ENCODE peak calls at places on chromosomes 4 and X, in six cellular contexts. M is sigmoid colon, E is Caki2, K is EL, V is H54, R is DMS53. Q is an unnamed sample.

GRCh38 chr4:107721436-107722090 is 1.5 kb upstream of the PAPSS1 start:
- DNase-seq in M (no peak), E (no peak), K (no peak), V (no peak), R (no peak), Q (no peak)

GRCh38 chrX:12581546-12581945 is 209.7 kb upstream of the PRPS2 start:
- DNase-seq in M (no peak), E (no peak), K (no peak), V (no peak), R (no peak), Q (no peak)

GRCh38 chr4:10074767-10075105 is 41.9 kb downstream of the WDR1 start:
- DNase-seq in M (peak; percentile 45), E (no peak), K (peak; percentile 64), V (peak; percentile 55), R (peak; percentile 54), Q (peak; percentile 61)

GRCh38 chr4:156825074-156825473 is 146.5 kb downstream of the PDGFC start:
- DNase-seq in M (no peak), E (no peak), K (no peak), V (no peak), R (no peak), Q (no peak)

GRCh38 chr4:100280807-100281206 is 90.5 kb upstream of the DDIT4L start:
- DNase-seq in M (no peak), E (no peak), K (no peak), V (no peak), R (no peak), Q (no peak)

GRCh38 chrX:154715825-154716224 is 35.1 kb downstream of the GAB3 start:
- DNase-seq in M (no peak), E (no peak), K (no peak), V (no peak), R (no peak), Q (no peak)

GRCh38 chr4:124941267-124941666 is 228.7 kb upstream of the ANKRD50 start:
- DNase-seq in M (no peak), E (peak; percentile 16), K (peak; percentile 25), V (no peak), R (peak; percentile 55), Q (no peak)

GRCh38 chrX:3346436-3347329 is at the start of gene MXRA5:
- DNase-seq in M (peak; percentile 68), E (peak; percentile 30), K (peak; percentile 13), V (no peak), R (no peak), Q (peak; percentile 47)

GRCh38 chrX:151206871-151207270 is 30.5 kb downstream of the GPR50 start:
- DNase-seq in M (no peak), E (no peak), K (no peak), V (no peak), R (no peak), Q (no peak)

GRCh38 chrX:40058719-40059118 is 39.0 kb downstream of the BCOR start:
- DNase-seq in M (no peak), E (no peak), K (no peak), V (no peak), R (peak; percentile 96), Q (no peak)

GRCh38 chrX:150616863-150617198 is 48.4 kb downstream of the MTM1 start:
- DNase-seq in M (no peak), E (no peak), K (no peak), V (no peak), R (no peak), Q (no peak)

GRCh38 chr4:7847206-7847605 is 92.5 kb downstream of the AFAP1 start:
- DNase-seq in M (peak; percentile 8), E (no peak), K (no peak), V (no peak), R (no peak), Q (no peak)

GRCh38 chr4:184612089-184612488 is 37.2 kb downstream of the CASP3 start:
- DNase-seq in M (no peak), E (no peak), K (no peak), V (no peak), R (no peak), Q (no peak)

GRCh38 chr4:164768516-164768915 is 14.6 kb downstream of the SMIM31 start:
- DNase-seq in M (no peak), E (no peak), K (peak; percentile 0), V (no peak), R (peak; percentile 28), Q (no peak)

GRCh38 chr4:125432078-125432477 is 117.3 kb downstream of the FAT4 start:
- DNase-seq in M (no peak), E (no peak), K (peak; percentile 13), V (no peak), R (peak; percentile 5), Q (no peak)

GRCh38 chr4:77308843-77309242 is 151.8 kb downstream of the CCNG2 start:
- DNase-seq in M (no peak), E (peak; percentile 22), K (peak; percentile 17), V (peak; percentile 18), R (peak; percentile 79), Q (no peak)

GRCh38 chr4:52864816-52865215 is 2.7 kb downstream of the RASL11B start:
- DNase-seq in M (no peak), E (no peak), K (no peak), V (no peak), R (no peak), Q (no peak)

GRCh38 chr4:153267915-153268694 is 63.9 kb downstream of the TRIM2 start:
- DNase-seq in M (no peak), E (no peak), K (no peak), V (no peak), R (no peak), Q (no peak)

GRCh38 chr4:5341151-5341925 is 290.1 kb downstream of the STK32B start:
- DNase-seq in M (no peak), E (no peak), K (no peak), V (no peak), R (no peak), Q (no peak)

GRCh38 chrX:47247206-47247998 is 14.6 kb downstream of the USP11 start:
- DNase-seq in M (peak; percentile 57), E (no peak), K (peak; percentile 66), V (peak; percentile 27), R (no peak), Q (no peak)

GRCh38 chr4:89358935-89359364 is 51.4 kb upstream of the GPRIN3 start:
- DNase-seq in M (no peak), E (no peak), K (no peak), V (no peak), R (no peak), Q (no peak)

GRCh38 chr4:26284536-26284935 is 36.3 kb upstream of the RBPJ start:
- DNase-seq in M (no peak), E (no peak), K (no peak), V (no peak), R (no peak), Q (no peak)

GRCh38 chr4:148311493-148311892 is 130.7 kb downstream of the NR3C2 start:
- DNase-seq in M (no peak), E (no peak), K (no peak), V (no peak), R (no peak), Q (no peak)

GRCh38 chr4:128675083-128675482 is 134.4 kb upstream of the JADE1 start:
- DNase-seq in M (no peak), E (no peak), K (no peak), V (no peak), R (no peak), Q (no peak)

GRCh38 chr4:67575889-67576329 is 17.4 kb downstream of the STAP1 start:
- DNase-seq in M (no peak), E (no peak), K (no peak), V (no peak), R (no peak), Q (no peak)

GRCh38 chrX:1325515-1326116 is 11.0 kb upstream of the IL3RA start:
- DNase-seq in M (no peak), E (no peak), K (no peak), V (no peak), R (no peak), Q (no peak)

GRCh38 chrX:78513996-78514745 is 145.0 kb downstream of the RTL3 start:
- DNase-seq in M (no peak), E (peak; percentile 82), K (peak; percentile 3), V (no peak), R (no peak), Q (no peak)

GRCh38 chrX:10146350-10146749 is 10.4 kb upstream of the CLCN4 start:
- DNase-seq in M (peak; percentile 60), E (no peak), K (no peak), V (no peak), R (no peak), Q (no peak)

GRCh38 chrX:131827935-131828334 is 195.2 kb upstream of the STK26 start:
- DNase-seq in M (no peak), E (no peak), K (no peak), V (no peak), R (peak; percentile 62), Q (no peak)

Q was measured in adrenal gland.